ENCODE peak calls at places on chromosomes 7 and 10, in seven cellular contexts. One of them, this sample, is unnamed.

GRCh38 chr7:6268909-6269306 is 3.5 kb downstream of the CYTH3 start:
- DNase-seq in HCT116: no peak
- DNase-seq in H1: no peak
- DNase-seq in GM12878: no peak
- DNase-seq in K562: no peak
- DNase-seq in endothelial cell of umbilical vein: no peak
- DNase-seq in SK-N-SH: no peak
- DNase-seq in this sample: no peak

GRCh38 chr10:118615888-118616287 is 20.4 kb upstream of the PRLHR start:
- DNase-seq in endothelial cell of umbilical vein: no peak
- DNase-seq in SK-N-SH: peak
- DNase-seq in GM12878: no peak
- DNase-seq in HCT116: peak
- DNase-seq in K562: peak
- DNase-seq in H1: no peak
- DNase-seq in this sample: peak

GRCh38 chr10:129193148-129193547 is 273.9 kb upstream of the MGMT start:
- DNase-seq in HCT116: no peak
- DNase-seq in SK-N-SH: no peak
- DNase-seq in GM12878: no peak
- DNase-seq in H1: no peak
- DNase-seq in K562: no peak
- DNase-seq in endothelial cell of umbilical vein: no peak
- DNase-seq in this sample: no peak

GRCh38 chr10:42615419-42615818 is 23.0 kb downstream of the ZNF33B start:
- DNase-seq in HCT116: no peak
- DNase-seq in SK-N-SH: no peak
- DNase-seq in endothelial cell of umbilical vein: no peak
- DNase-seq in K562: no peak
- DNase-seq in H1: no peak
- DNase-seq in GM12878: no peak
- DNase-seq in this sample: no peak

GRCh38 chr10:100528123-100528884 is 1.4 kb downstream of the NDUFB8 start:
- DNase-seq in H1: no peak
- DNase-seq in HCT116: no peak
- DNase-seq in K562: no peak
- DNase-seq in endothelial cell of umbilical vein: peak
- DNase-seq in SK-N-SH: no peak
- DNase-seq in GM12878: no peak
- DNase-seq in this sample: no peak

GRCh38 chr7:65554-65953 is 126.8 kb upstream of the FAM20C start:
- DNase-seq in SK-N-SH: no peak
- DNase-seq in HCT116: no peak
- DNase-seq in GM12878: no peak
- DNase-seq in endothelial cell of umbilical vein: no peak
- DNase-seq in H1: no peak
- DNase-seq in K562: no peak
- DNase-seq in this sample: no peak

GRCh38 chr10:22832851-22833250 is 95.0 kb upstream of the ARMC3 start:
- DNase-seq in endothelial cell of umbilical vein: no peak
- DNase-seq in H1: no peak
- DNase-seq in GM12878: no peak
- DNase-seq in HCT116: no peak
- DNase-seq in SK-N-SH: no peak
- DNase-seq in K562: no peak
- DNase-seq in this sample: no peak

GRCh38 chr7:5549096-5549896 is 125.7 kb upstream of the TNRC18 start:
- DNase-seq in H1: no peak
- DNase-seq in HCT116: peak
- DNase-seq in SK-N-SH: peak
- DNase-seq in GM12878: no peak
- DNase-seq in endothelial cell of umbilical vein: peak
- DNase-seq in K562: peak
- DNase-seq in this sample: no peak

GRCh38 chr7:91185771-91186170 is 78.5 kb upstream of the FZD1 start:
- DNase-seq in H1: no peak
- DNase-seq in GM12878: no peak
- DNase-seq in HCT116: no peak
- DNase-seq in endothelial cell of umbilical vein: no peak
- DNase-seq in K562: no peak
- DNase-seq in SK-N-SH: no peak
- DNase-seq in this sample: no peak

GRCh38 chr10:131824371-131825149 is 76.2 kb upstream of the PPP2R2D start:
- DNase-seq in SK-N-SH: no peak
- DNase-seq in endothelial cell of umbilical vein: no peak
- DNase-seq in K562: no peak
- DNase-seq in GM12878: no peak
- DNase-seq in H1: no peak
- DNase-seq in HCT116: no peak
- DNase-seq in this sample: no peak

GRCh38 chr7:8629504-8629903 is 196.1 kb downstream of the NXPH1 start:
- DNase-seq in HCT116: no peak
- DNase-seq in H1: no peak
- DNase-seq in endothelial cell of umbilical vein: no peak
- DNase-seq in K562: no peak
- DNase-seq in GM12878: no peak
- DNase-seq in SK-N-SH: no peak
- DNase-seq in this sample: no peak

GRCh38 chr10:5479481-5480161 is 19.7 kb downstream of the CALML5 start:
- DNase-seq in endothelial cell of umbilical vein: no peak
- DNase-seq in GM12878: no peak
- DNase-seq in HCT116: no peak
- DNase-seq in K562: peak
- DNase-seq in H1: no peak
- DNase-seq in SK-N-SH: no peak
- DNase-seq in this sample: no peak

GRCh38 chr10:1020966-1021365 is 4.7 kb downstream of the IDI2 start:
- DNase-seq in GM12878: no peak
- DNase-seq in endothelial cell of umbilical vein: no peak
- DNase-seq in HCT116: no peak
- DNase-seq in SK-N-SH: no peak
- DNase-seq in K562: no peak
- DNase-seq in H1: no peak
- DNase-seq in this sample: no peak

GRCh38 chr7:155560982-155561686 is 14.8 kb upstream of the CNPY1 start:
- DNase-seq in endothelial cell of umbilical vein: no peak
- DNase-seq in SK-N-SH: no peak
- DNase-seq in GM12878: no peak
- DNase-seq in H1: no peak
- DNase-seq in HCT116: no peak
- DNase-seq in K562: no peak
- DNase-seq in this sample: no peak

GRCh38 chr7:140369294-140369693 is 29.0 kb downstream of the SLC37A3 start:
- DNase-seq in H1: no peak
- DNase-seq in HCT116: no peak
- DNase-seq in SK-N-SH: no peak
- DNase-seq in endothelial cell of umbilical vein: no peak
- DNase-seq in GM12878: no peak
- DNase-seq in K562: no peak
- DNase-seq in this sample: no peak

GRCh38 chr10:98314577-98315284 is 46.7 kb upstream of the LOXL4 start:
- DNase-seq in endothelial cell of umbilical vein: no peak
- DNase-seq in HCT116: no peak
- DNase-seq in K562: no peak
- DNase-seq in H1: no peak
- DNase-seq in GM12878: no peak
- DNase-seq in SK-N-SH: no peak
- DNase-seq in this sample: no peak

GRCh38 chr10:8811201-8811600 is 756.7 kb downstream of the GATA3 start:
- DNase-seq in SK-N-SH: no peak
- DNase-seq in HCT116: no peak
- DNase-seq in K562: no peak
- DNase-seq in H1: no peak
- DNase-seq in GM12878: no peak
- DNase-seq in endothelial cell of umbilical vein: no peak
- DNase-seq in this sample: no peak

GRCh38 chr10:50603151-50603850 is 20.5 kb downstream of the SGMS1 start:
- DNase-seq in H1: no peak
- DNase-seq in GM12878: no peak
- DNase-seq in endothelial cell of umbilical vein: no peak
- DNase-seq in K562: no peak
- DNase-seq in HCT116: no peak
- DNase-seq in SK-N-SH: no peak
- DNase-seq in this sample: no peak

GRCh38 chr10:50601974-50602373 is 21.8 kb downstream of the SGMS1 start:
- DNase-seq in SK-N-SH: no peak
- DNase-seq in K562: no peak
- DNase-seq in GM12878: no peak
- DNase-seq in H1: no peak
- DNase-seq in HCT116: no peak
- DNase-seq in endothelial cell of umbilical vein: no peak
- DNase-seq in this sample: no peak

GRCh38 chr10:50605280-50606270 is 18.2 kb downstream of the SGMS1 start:
- DNase-seq in HCT116: no peak
- DNase-seq in H1: no peak
- DNase-seq in SK-N-SH: no peak
- DNase-seq in GM12878: no peak
- DNase-seq in endothelial cell of umbilical vein: peak
- DNase-seq in K562: no peak
- DNase-seq in this sample: no peak

GRCh38 chr10:50604823-50605222 is 18.9 kb downstream of the SGMS1 start:
- DNase-seq in HCT116: no peak
- DNase-seq in SK-N-SH: no peak
- DNase-seq in H1: no peak
- DNase-seq in GM12878: no peak
- DNase-seq in endothelial cell of umbilical vein: peak
- DNase-seq in K562: no peak
- DNase-seq in this sample: no peak

GRCh38 chr10:50604049-50604640 is 19.6 kb downstream of the SGMS1 start:
- DNase-seq in HCT116: no peak
- DNase-seq in GM12878: no peak
- DNase-seq in SK-N-SH: no peak
- DNase-seq in H1: no peak
- DNase-seq in K562: no peak
- DNase-seq in endothelial cell of umbilical vein: no peak
- DNase-seq in this sample: no peak
- H3K9ac ChIP-seq in HCT116: no peak
- H3K9ac ChIP-seq in GM12878: no peak
- H3K9ac ChIP-seq in SK-N-SH: peak
- H3K9ac ChIP-seq in H1: no peak
- H3K9ac ChIP-seq in K562: peak
- H3K9ac ChIP-seq in endothelial cell of umbilical vein: no peak
- H3K9ac ChIP-seq in this sample: no peak

GRCh38 chr10:112225771-112226438 is 42.3 kb upstream of the GPAM start:
- DNase-seq in SK-N-SH: no peak
- DNase-seq in endothelial cell of umbilical vein: no peak
- DNase-seq in HCT116: no peak
- DNase-seq in H1: no peak
- DNase-seq in GM12878: no peak
- DNase-seq in K562: no peak
- DNase-seq in this sample: no peak

GRCh38 chr10:112226439-112227248 is 43.1 kb upstream of the GPAM start:
- DNase-seq in GM12878: no peak
- DNase-seq in HCT116: no peak
- DNase-seq in endothelial cell of umbilical vein: no peak
- DNase-seq in H1: no peak
- DNase-seq in K562: no peak
- DNase-seq in SK-N-SH: no peak
- DNase-seq in this sample: no peak

GRCh38 chr10:112224933-112225529 is 41.5 kb upstream of the GPAM start:
- DNase-seq in endothelial cell of umbilical vein: no peak
- DNase-seq in K562: no peak
- DNase-seq in H1: no peak
- DNase-seq in HCT116: no peak
- DNase-seq in GM12878: no peak
- DNase-seq in SK-N-SH: no peak
- DNase-seq in this sample: no peak

GRCh38 chr10:112229096-112229495 is 45.5 kb upstream of the GPAM start:
- DNase-seq in K562: no peak
- DNase-seq in HCT116: no peak
- DNase-seq in H1: no peak
- DNase-seq in endothelial cell of umbilical vein: no peak
- DNase-seq in SK-N-SH: no peak
- DNase-seq in GM12878: no peak
- DNase-seq in this sample: no peak

GRCh38 chr10:112227331-112227961 is 43.9 kb upstream of the GPAM start:
- DNase-seq in GM12878: no peak
- DNase-seq in K562: no peak
- DNase-seq in SK-N-SH: no peak
- DNase-seq in endothelial cell of umbilical vein: no peak
- DNase-seq in H1: no peak
- DNase-seq in HCT116: no peak
- DNase-seq in this sample: no peak
- TF ChIP-seq POLR2AphosphoS5 in GM12878: no peak
- TF ChIP-seq POLR2AphosphoS5 in K562: no peak
- TF ChIP-seq POLR2AphosphoS5 in SK-N-SH: no peak
- TF ChIP-seq POLR2AphosphoS5 in endothelial cell of umbilical vein: no peak
- TF ChIP-seq POLR2AphosphoS5 in H1: no peak
- TF ChIP-seq POLR2AphosphoS5 in HCT116: no peak
- TF ChIP-seq POLR2AphosphoS5 in this sample: no peak

GRCh38 chr7:159198016-159198724 is 53.5 kb upstream of the VIPR2 start:
- DNase-seq in HCT116: no peak
- DNase-seq in endothelial cell of umbilical vein: no peak
- DNase-seq in SK-N-SH: no peak
- DNase-seq in K562: peak
- DNase-seq in GM12878: no peak
- DNase-seq in H1: no peak
- DNase-seq in this sample: no peak

GRCh38 chr7:159193543-159193942 is 48.9 kb upstream of the VIPR2 start:
- DNase-seq in K562: no peak
- DNase-seq in GM12878: no peak
- DNase-seq in HCT116: no peak
- DNase-seq in H1: no peak
- DNase-seq in SK-N-SH: no peak
- DNase-seq in endothelial cell of umbilical vein: no peak
- DNase-seq in this sample: no peak

GRCh38 chr7:159195926-159196325 is 51.3 kb upstream of the VIPR2 start:
- DNase-seq in endothelial cell of umbilical vein: no peak
- DNase-seq in K562: no peak
- DNase-seq in SK-N-SH: no peak
- DNase-seq in GM12878: no peak
- DNase-seq in HCT116: no peak
- DNase-seq in H1: no peak
- DNase-seq in this sample: no peak

GRCh38 chr7:159197066-159197975 is 52.7 kb upstream of the VIPR2 start:
- DNase-seq in K562: peak
- DNase-seq in endothelial cell of umbilical vein: no peak
- DNase-seq in HCT116: no peak
- DNase-seq in SK-N-SH: no peak
- DNase-seq in H1: no peak
- DNase-seq in GM12878: peak
- DNase-seq in this sample: no peak

GRCh38 chr7:159196584-159196983 is 51.9 kb upstream of the VIPR2 start:
- DNase-seq in H1: no peak
- DNase-seq in GM12878: no peak
- DNase-seq in HCT116: no peak
- DNase-seq in SK-N-SH: no peak
- DNase-seq in K562: no peak
- DNase-seq in endothelial cell of umbilical vein: no peak
- DNase-seq in this sample: no peak
- H3K9ac ChIP-seq in H1: no peak
- H3K9ac ChIP-seq in GM12878: no peak
- H3K9ac ChIP-seq in HCT116: no peak
- H3K9ac ChIP-seq in SK-N-SH: no peak
- H3K9ac ChIP-seq in K562: peak
- H3K9ac ChIP-seq in endothelial cell of umbilical vein: no peak
- H3K9ac ChIP-seq in this sample: no peak

DNA sequence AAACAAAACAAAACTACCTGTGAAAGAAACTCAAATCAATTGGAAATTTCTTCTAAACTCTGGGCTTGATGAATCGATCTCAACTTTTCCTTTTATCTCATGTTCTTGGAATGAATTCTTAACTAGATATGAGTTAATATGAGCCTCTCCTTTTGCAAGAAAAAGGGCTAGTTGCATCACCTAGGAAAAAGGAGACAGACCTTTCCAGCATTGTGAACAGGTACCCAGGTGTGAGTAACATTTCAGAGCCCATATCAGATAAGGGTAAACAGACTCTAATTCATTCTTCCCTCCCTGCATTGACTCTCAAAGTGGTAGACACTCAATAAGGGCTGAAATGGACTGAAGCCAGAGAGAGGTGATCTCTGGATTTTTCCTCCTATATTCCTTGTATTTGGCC is 103.8 kb upstream of the AGR3 start:
- DNase-seq in GM12878: no peak
- DNase-seq in H1: no peak
- DNase-seq in endothelial cell of umbilical vein: no peak
- DNase-seq in K562: no peak
- DNase-seq in SK-N-SH: no peak
- DNase-seq in HCT116: no peak
- DNase-seq in this sample: no peak
- TF ChIP-seq POLR2AphosphoS5 in GM12878: no peak
- TF ChIP-seq POLR2AphosphoS5 in H1: no peak
- TF ChIP-seq POLR2AphosphoS5 in endothelial cell of umbilical vein: no peak
- TF ChIP-seq POLR2AphosphoS5 in K562: no peak
- TF ChIP-seq POLR2AphosphoS5 in SK-N-SH: no peak
- TF ChIP-seq POLR2AphosphoS5 in HCT116: no peak
- TF ChIP-seq POLR2AphosphoS5 in this sample: no peak